ENCODE peak calls at places on chromosomes 12 and 14, in four cellular contexts. One of them, this sample, is unnamed.

GRCh38 chr12:52319097-52319496 is 2.1 kb downstream of the KRT83 start:
- DNase-seq in GM23338: peak; percentile 29
- DNase-seq in astrocyte: no peak
- DNase-seq in lower lobe of right lung: no peak
- DNase-seq in this sample: no peak

GRCh38 chr14:45104571-45104970 is 20.7 kb downstream of the PRPF39 start:
- DNase-seq in astrocyte: no peak
- DNase-seq in lower lobe of right lung: no peak
- DNase-seq in GM23338: no peak
- DNase-seq in this sample: no peak

GRCh38 chr12:106123551-106123991 is 15.2 kb downstream of the NUAK1 start:
- DNase-seq in lower lobe of right lung: no peak
- DNase-seq in astrocyte: no peak
- DNase-seq in GM23338: no peak
- DNase-seq in this sample: no peak

GRCh38 chr12:98456583-98457573 is 58.5 kb upstream of the TMPO start:
- DNase-seq in GM23338: peak; percentile 77
- DNase-seq in astrocyte: peak; percentile 59
- DNase-seq in lower lobe of right lung: peak; percentile 73
- DNase-seq in this sample: no peak

GRCh38 chr14:104872469-104873341 is 7.6 kb downstream of the CEP170B start:
- DNase-seq in GM23338: peak; percentile 82
- DNase-seq in astrocyte: peak; percentile 44
- DNase-seq in lower lobe of right lung: peak; percentile 63
- DNase-seq in this sample: peak; percentile 56

GRCh38 chr12:102343361-102344121 is 136.8 kb downstream of the IGF1 start:
- DNase-seq in lower lobe of right lung: no peak
- DNase-seq in astrocyte: peak; percentile 2
- DNase-seq in GM23338: no peak
- DNase-seq in this sample: peak; percentile 10

GRCh38 chr14:88026890-88027289 is 22.0 kb downstream of the GPR65 start:
- DNase-seq in lower lobe of right lung: no peak
- DNase-seq in GM23338: no peak
- DNase-seq in astrocyte: no peak
- DNase-seq in this sample: no peak

GRCh38 chr14:68956728-68957127 is 22.4 kb downstream of the ACTN1 start:
- DNase-seq in astrocyte: no peak
- DNase-seq in GM23338: no peak
- DNase-seq in lower lobe of right lung: no peak
- DNase-seq in this sample: no peak

GRCh38 chr14:55705651-55706340 is 125.8 kb downstream of the KTN1 start:
- DNase-seq in astrocyte: peak; percentile 13
- DNase-seq in GM23338: no peak
- DNase-seq in lower lobe of right lung: peak; percentile 83
- DNase-seq in this sample: peak; percentile 45

DNA sequence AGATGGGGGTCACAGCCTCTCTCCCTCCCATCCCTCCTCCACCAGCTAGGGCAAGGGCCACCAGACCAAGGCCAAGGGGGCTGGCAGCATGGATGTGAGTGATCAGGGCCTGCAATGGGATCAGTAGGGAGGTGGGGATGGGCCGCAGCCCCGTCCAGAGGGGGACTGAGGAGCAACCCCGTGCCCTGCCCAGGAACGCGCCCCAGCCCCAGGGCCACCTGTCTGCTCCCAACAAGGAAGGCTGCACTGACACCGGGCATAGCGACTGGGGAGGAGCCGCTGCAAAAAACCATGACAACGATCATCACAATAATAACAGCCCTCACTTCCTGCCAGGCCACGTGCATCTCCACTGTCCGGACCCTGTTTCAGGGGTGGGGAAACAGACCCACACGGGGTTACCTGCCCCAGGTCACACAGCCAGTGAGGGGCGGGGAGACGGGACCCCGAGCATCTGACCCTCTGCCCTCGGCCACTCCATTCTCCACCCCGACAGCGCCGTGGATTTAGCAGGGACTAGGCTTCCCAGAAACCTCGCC is 24.3 kb downstream of the NCOR2 start:
- DNase-seq in astrocyte: no peak
- DNase-seq in lower lobe of right lung: no peak
- DNase-seq in GM23338: no peak
- DNase-seq in this sample: no peak
- H3K27ac ChIP-seq in astrocyte: peak overlapping the region; percentile 27
- H3K27ac ChIP-seq in lower lobe of right lung: peak overlapping the region; percentile 20
- H3K27ac ChIP-seq in GM23338: peak overlapping the region; percentile 81
- H3K27ac ChIP-seq in this sample: peak overlapping the region; percentile 73

DNA sequence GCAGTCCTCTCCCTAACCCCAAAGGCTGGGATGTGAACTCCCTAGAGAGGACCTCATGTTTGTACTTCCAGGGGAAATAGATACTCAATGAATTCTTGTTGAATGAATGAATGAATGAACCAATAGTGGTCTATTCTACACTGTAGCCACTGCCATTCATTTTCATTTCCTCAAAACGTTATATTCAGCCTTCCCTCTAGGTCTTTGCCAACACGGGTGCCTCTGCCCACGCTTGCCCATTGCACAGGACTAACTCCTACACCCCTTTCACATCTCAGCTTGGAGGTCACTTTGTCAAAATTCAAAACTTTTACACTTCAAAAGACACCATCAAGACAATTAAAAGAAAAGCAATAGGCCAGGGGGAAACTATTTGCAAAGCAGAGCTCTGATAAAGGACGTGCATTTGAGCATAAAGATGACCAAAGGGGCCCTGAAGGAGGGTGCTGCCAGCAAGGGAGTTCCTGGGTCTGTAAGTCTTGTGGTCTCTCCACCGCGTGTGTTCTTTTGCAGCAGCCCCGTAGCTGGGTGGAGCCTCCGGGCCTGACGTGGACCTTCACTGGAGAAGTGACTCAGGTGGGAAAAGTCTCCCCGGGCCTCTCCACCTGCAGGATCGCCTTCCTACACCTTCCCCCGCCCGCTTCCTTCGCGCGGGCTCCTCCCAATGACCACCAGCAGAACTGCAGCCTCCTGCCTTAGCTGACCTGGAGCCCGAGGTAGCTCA is 31.5 kb downstream of the TMEM63C start:
- DNase-seq in astrocyte: no peak
- DNase-seq in lower lobe of right lung: peak; percentile 52
- DNase-seq in GM23338: peak; percentile 91
- DNase-seq in this sample: peak; percentile 80
- TF ChIP-seq CTCF in astrocyte: peak; percentile 68
- TF ChIP-seq CTCF in lower lobe of right lung: peak; percentile 41
- TF ChIP-seq CTCF in GM23338: peak; percentile 76
- TF ChIP-seq CTCF in this sample: peak; percentile 71

GRCh38 chr12:13165578-13166120 is 30.9 kb upstream of the EMP1 start:
- DNase-seq in lower lobe of right lung: peak; percentile 81
- DNase-seq in astrocyte: peak; percentile 73
- DNase-seq in GM23338: no peak
- DNase-seq in this sample: peak; percentile 91
- H3K27ac ChIP-seq in lower lobe of right lung: peak overlapping the region; percentile 50
- H3K27ac ChIP-seq in astrocyte: no peak overlapping the region
- H3K27ac ChIP-seq in GM23338: no peak overlapping the region
- H3K27ac ChIP-seq in this sample: peak overlapping the region; percentile 80

DNA sequence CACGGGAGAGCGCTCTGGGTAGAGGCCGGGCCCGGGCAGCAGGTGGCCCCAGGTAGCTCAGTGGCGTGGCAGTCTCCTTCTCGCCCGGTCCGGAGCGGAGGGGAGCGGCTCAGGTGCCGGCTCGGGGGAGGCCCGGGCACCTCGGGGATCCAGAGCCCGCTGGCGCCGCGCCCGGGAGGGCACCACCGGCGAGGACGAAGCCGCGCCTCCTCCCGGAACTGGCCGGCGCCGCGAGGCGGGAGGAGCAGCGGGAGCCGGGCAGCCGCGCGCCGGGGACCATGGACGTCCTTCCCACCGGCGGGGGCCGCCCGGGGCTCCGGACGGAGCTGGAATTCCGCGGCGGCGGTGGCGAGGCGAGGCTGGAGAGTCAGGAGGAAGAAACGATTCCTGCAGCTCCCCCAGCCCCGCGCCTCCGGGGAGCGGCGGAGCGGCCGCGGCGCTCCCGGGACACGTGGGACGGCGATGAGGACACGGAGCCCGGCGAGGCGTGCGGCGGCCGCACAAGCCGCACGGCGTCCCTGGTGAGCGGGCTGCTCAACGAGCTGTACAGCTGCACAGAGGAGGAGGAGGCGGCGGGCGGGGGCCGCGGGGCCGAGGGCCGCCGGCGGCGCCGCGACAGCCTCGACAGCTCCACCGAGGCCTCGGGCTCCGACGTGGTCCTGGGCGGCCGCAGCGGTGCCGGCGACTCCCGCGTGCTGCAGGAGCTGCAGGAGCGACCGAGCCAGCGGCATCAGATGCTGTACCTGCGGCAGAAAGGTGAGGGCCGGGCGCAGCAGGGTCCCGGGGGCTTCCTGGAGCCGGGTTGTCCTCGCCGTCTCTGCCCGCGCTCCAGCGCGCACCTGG is 21.5 kb upstream of the GNS start:
- DNase-seq in astrocyte: no peak
- DNase-seq in GM23338: peak; percentile 66
- DNase-seq in lower lobe of right lung: peak; percentile 84
- DNase-seq in this sample: peak; percentile 48
- TF ChIP-seq CTCF in astrocyte: no peak
- TF ChIP-seq CTCF in GM23338: no peak
- TF ChIP-seq CTCF in lower lobe of right lung: no peak
- TF ChIP-seq CTCF in this sample: peak; percentile 8

GRCh38 chr12:91191516-91192111 is 9.0 kb upstream of the DCN start:
- DNase-seq in lower lobe of right lung: no peak
- DNase-seq in astrocyte: no peak
- DNase-seq in GM23338: no peak
- DNase-seq in this sample: no peak
- H3K27ac ChIP-seq in lower lobe of right lung: no peak overlapping the region
- H3K27ac ChIP-seq in astrocyte: no peak overlapping the region
- H3K27ac ChIP-seq in GM23338: no peak overlapping the region
- H3K27ac ChIP-seq in this sample: no peak overlapping the region

GRCh38 chr14:73746540-73747385 is 32.6 kb upstream of the PNMA1 start:
- DNase-seq in GM23338: no peak
- DNase-seq in astrocyte: no peak
- DNase-seq in lower lobe of right lung: no peak
- DNase-seq in this sample: no peak
- TF ChIP-seq CTCF in GM23338: peak; percentile 10
- TF ChIP-seq CTCF in astrocyte: no peak
- TF ChIP-seq CTCF in lower lobe of right lung: no peak
- TF ChIP-seq CTCF in this sample: no peak

This sample was measured in RWPE1.